ENCODE peak calls at places on chromosomes 11 and 22, in nine cellular contexts. X, E, W, F, G, L, S, K and M are unnamed samples.

GRCh38 chr11:73655686-73656085 is 9.3 kb downstream of the PLEKHB1 start:
- DNase-seq in X (no peak), E (no peak), W (no peak), F (no peak), G (no peak), L (no peak), S (no peak), K (no peak), M (no peak)

GRCh38 chr22:50611341-50612060 is 10.9 kb downstream of the MAPK8IP2 start:
- DNase-seq in X (peak), E (no peak), W (peak), F (no peak), G (no peak), L (no peak), S (no peak), K (no peak), M (no peak)

GRCh38 chr11:76806608-76807205 is 23.6 kb downstream of the TSKU start:
- DNase-seq in X (no peak), E (no peak), W (no peak), F (no peak), G (no peak), L (no peak), S (no peak), K (no peak), M (no peak)

GRCh38 chr11:128156486-128156885 is 430.9 kb downstream of the ETS1 start:
- DNase-seq in X (no peak), E (no peak), W (no peak), F (no peak), G (peak), L (no peak), S (no peak), K (no peak), M (no peak)

GRCh38 chr11:107591446-107592236 is 694 bp downstream of the ELMOD1 start:
- DNase-seq in X (peak), E (peak), W (no peak), F (peak), G (no peak), L (peak), S (no peak), K (peak), M (no peak)

GRCh38 chr11:110134120-110134519 is 40.9 kb downstream of the ZC3H12C start:
- DNase-seq in X (no peak), E (no peak), W (no peak), F (peak), G (no peak), L (peak), S (no peak), K (no peak), M (peak)

GRCh38 chr11:46348986-46349401 is 1.7 kb downstream of the DGKZ start:
- DNase-seq in X (no peak), E (no peak), W (no peak), F (no peak), G (no peak), L (no peak), S (no peak), K (no peak), M (peak)

GRCh38 chr11:95016133-95016532 is 8.9 kb upstream of the KDM4E start:
- DNase-seq in X (no peak), E (no peak), W (no peak), F (no peak), G (no peak), L (no peak), S (no peak), K (no peak), M (no peak)

GRCh38 chr11:18046116-18046777 is at the start of gene TPH1:
- DNase-seq in X (peak), E (no peak), W (peak), F (peak), G (peak), L (peak), S (peak), K (peak), M (no peak)

GRCh38 chr22:44793506-44794225 is 41.3 kb downstream of the ARHGAP8 start:
- DNase-seq in X (no peak), E (no peak), W (no peak), F (no peak), G (no peak), L (no peak), S (no peak), K (no peak), M (no peak)

GRCh38 chr22:45329536-45329936 is 19.8 kb downstream of the FAM118A start:
- DNase-seq in X (no peak), E (peak), W (no peak), F (no peak), G (no peak), L (no peak), S (peak), K (no peak), M (peak)

GRCh38 chr22:39679652-39680051 is 109.1 kb downstream of the CACNA1I start:
- DNase-seq in X (no peak), E (no peak), W (no peak), F (no peak), G (no peak), L (no peak), S (no peak), K (no peak), M (no peak)

GRCh38 chr11:112025682-112026081 is 474 bp downstream of the DLAT start:
- DNase-seq in X (no peak), E (no peak), W (no peak), F (peak), G (peak), L (peak), S (no peak), K (peak), M (peak)

GRCh38 chr11:128462802-128463385 is 124.5 kb downstream of the ETS1 start:
- DNase-seq in X (no peak), E (no peak), W (no peak), F (no peak), G (no peak), L (no peak), S (peak), K (no peak), M (no peak)

GRCh38 chr11:115497303-115497702 is 6.9 kb downstream of the CADM1 start:
- DNase-seq in X (no peak), E (no peak), W (no peak), F (no peak), G (no peak), L (no peak), S (no peak), K (no peak), M (no peak)

GRCh38 chr22:39405346-39406085 is 5.9 kb downstream of the TAB1 start:
- DNase-seq in X (no peak), E (peak), W (no peak), F (no peak), G (no peak), L (no peak), S (no peak), K (no peak), M (no peak)

GRCh38 chr11:44532809-44533208 is 32.7 kb upstream of the CD82 start:
- DNase-seq in X (no peak), E (no peak), W (no peak), F (no peak), G (no peak), L (no peak), S (no peak), K (peak), M (no peak)

GRCh38 chr22:47048123-47049077 is 285.9 kb downstream of the TBC1D22A start:
- DNase-seq in X (no peak), E (no peak), W (no peak), F (no peak), G (no peak), L (no peak), S (no peak), K (no peak), M (no peak)

GRCh38 chr22:42549329-42550060 is 4.3 kb upstream of the SERHL2 start:
- DNase-seq in X (peak), E (no peak), W (no peak), F (no peak), G (no peak), L (no peak), S (no peak), K (no peak), M (no peak)

GRCh38 chr22:33726294-33726711 is 194.0 kb downstream of the LARGE1 start:
- DNase-seq in X (no peak), E (no peak), W (no peak), F (no peak), G (no peak), L (no peak), S (no peak), K (no peak), M (no peak)

GRCh38 chr22:35894464-35894878 is 134.2 kb downstream of the RBFOX2 start:
- DNase-seq in X (no peak), E (no peak), W (no peak), F (peak), G (no peak), L (no peak), S (no peak), K (no peak), M (no peak)

GRCh38 chr22:18091916-18092526 is 14.2 kb downstream of the PEX26 start:
- DNase-seq in X (no peak), E (peak), W (peak), F (no peak), G (peak), L (no peak), S (no peak), K (no peak), M (no peak)

GRCh38 chr11:16408619-16409018 is 52.3 kb upstream of the SOX6 start:
- DNase-seq in X (no peak), E (no peak), W (no peak), F (no peak), G (no peak), L (no peak), S (no peak), K (no peak), M (no peak)

GRCh38 chr11:110305169-110306018 is 9.0 kb upstream of the RDX start:
- DNase-seq in X (no peak), E (no peak), W (no peak), F (no peak), G (no peak), L (no peak), S (peak), K (no peak), M (peak)

GRCh38 chr11:68373189-68373809 is 60.9 kb downstream of the LRP5 start:
- DNase-seq in X (no peak), E (no peak), W (no peak), F (peak), G (no peak), L (peak), S (no peak), K (no peak), M (no peak)

GRCh38 chr11:94018721-94019120 is 2.4 kb upstream of the HEPHL1 start:
- DNase-seq in X (no peak), E (no peak), W (no peak), F (no peak), G (no peak), L (no peak), S (no peak), K (no peak), M (no peak)

GRCh38 chr22:46985507-46985882 is 223.0 kb downstream of the TBC1D22A start:
- DNase-seq in X (no peak), E (no peak), W (peak), F (no peak), G (no peak), L (no peak), S (no peak), K (no peak), M (no peak)